ENCODE peak calls at places on chromosomes 13 and 19, in eight cellular contexts. X is cardiac muscle cell, R is sigmoid colon, W is dermis microvascular lymphatic vessel endothelial cell, E is left colon, C is NCI-H345, F is HFFc6, L is T-helper 1 cell. A is an unnamed sample.

GRCh38 chr19:8028951-8029491 is 23.5 kb upstream of the CCL25 start:
- DNase-seq in X (peak), R (no peak), W (no peak), E (no peak), C (no peak), F (no peak), L (no peak), A (peak)

GRCh38 chr19:343451-343931 is 1.1 kb downstream of the MIER2 start:
- DNase-seq in X (peak), R (peak), W (peak), E (no peak), C (no peak), F (no peak), L (no peak), A (no peak)

GRCh38 chr19:56120371-56121179 is 520 bp downstream of the ZNF787 start:
- DNase-seq in X (peak), R (peak), W (peak), E (peak), C (peak), F (peak), L (peak), A (peak)

GRCh38 chr19:55667006-55667381 is 8.0 kb upstream of the EPN1 start:
- DNase-seq in X (no peak), R (no peak), W (no peak), E (no peak), C (no peak), F (no peak), L (no peak), A (no peak)

GRCh38 chr13:40539954-40540706 is 126.3 kb downstream of the FOXO1 start:
- DNase-seq in X (peak), R (no peak), W (peak), E (no peak), C (no peak), F (peak), L (no peak), A (peak)

GRCh38 chr13:99916366-99917103 is 55.0 kb downstream of the ZIC5 start:
- DNase-seq in X (peak), R (no peak), W (peak), E (no peak), C (peak), F (peak), L (no peak), A (peak)

GRCh38 chr13:75391432-75392100 is 90.4 kb downstream of the TBC1D4 start:
- DNase-seq in X (no peak), R (no peak), W (no peak), E (no peak), C (no peak), F (no peak), L (no peak), A (no peak)

GRCh38 chr13:93345642-93346220 is 119.1 kb downstream of the GPC6 start:
- DNase-seq in X (no peak), R (no peak), W (no peak), E (no peak), C (no peak), F (peak), L (no peak), A (no peak)

GRCh38 chr19:40578442-40578908 is 1.8 kb downstream of the SHKBP1 start:
- DNase-seq in X (peak), R (no peak), W (peak), E (no peak), C (peak), F (no peak), L (no peak), A (peak)

GRCh38 chr19:23460656-23461055 is 65.4 kb upstream of the ZNF91 start:
- DNase-seq in X (no peak), R (no peak), W (no peak), E (no peak), C (no peak), F (no peak), L (no peak), A (no peak)

GRCh38 chr19:11418518-11419506 is at the start of gene RGL3:
- DNase-seq in X (no peak), R (no peak), W (no peak), E (no peak), C (peak), F (no peak), L (no peak), A (peak)

GRCh38 chr19:30745476-30745985 is 373.3 kb downstream of the ZNF536 start:
- DNase-seq in X (no peak), R (no peak), W (no peak), E (no peak), C (no peak), F (no peak), L (no peak), A (no peak)

GRCh38 chr19:18939163-18939562 is 1.9 kb downstream of the HOMER3 start:
- DNase-seq in X (no peak), R (no peak), W (no peak), E (no peak), C (no peak), F (no peak), L (no peak), A (no peak)

GRCh38 chr13:111390522-111391270 is 70.3 kb downstream of the TEX29 start:
- DNase-seq in X (no peak), R (no peak), W (no peak), E (no peak), C (no peak), F (no peak), L (no peak), A (no peak)

A was measured in iPS-NIHi11.